ENCODE peak calls at places on chromosomes 12 and 14, in nine cellular contexts. Q, I, J, R, X, B, W, T and C are unnamed samples.

GRCh38 chr14:31090872-31091764 is 64.9 kb upstream of the STRN3 start:
- DNase-seq in Q (no peak), I (no peak), J (peak; percentile 87), R (peak; percentile 42), X (no peak), B (no peak), W (no peak), T (no peak), C (no peak)

GRCh38 chr12:131093971-131094830 is 140.5 kb downstream of the ADGRD1 start:
- DNase-seq in Q (no peak), I (no peak), J (no peak), R (no peak), X (no peak), B (peak; percentile 2), W (no peak), T (no peak), C (no peak)

GRCh38 chr12:21992823-21993222 is 51.6 kb upstream of the ABCC9 start:
- DNase-seq in Q (no peak), I (no peak), J (no peak), R (no peak), X (no peak), B (peak; percentile 45), W (no peak), T (no peak), C (no peak)

GRCh38 chr12:85784096-85784720 is 52.0 kb downstream of the RASSF9 start:
- DNase-seq in Q (no peak), I (peak; percentile 34), J (no peak), R (no peak), X (no peak), B (no peak), W (no peak), T (no peak), C (no peak)

GRCh38 chr12:28683371-28683770 is 465.7 kb upstream of the FAR2 start:
- DNase-seq in Q (no peak), I (no peak), J (no peak), R (no peak), X (no peak), B (no peak), W (no peak), T (no peak), C (no peak)

GRCh38 chr12:20483776-20484175 is 115.4 kb downstream of the PDE3A start:
- DNase-seq in Q (no peak), I (no peak), J (no peak), R (no peak), X (no peak), B (no peak), W (no peak), T (no peak), C (no peak)

GRCh38 chr14:56841611-56842010 is 31.3 kb upstream of the OTX2 start:
- DNase-seq in Q (no peak), I (no peak), J (no peak), R (no peak), X (no peak), B (no peak), W (no peak), T (no peak), C (no peak)

GRCh38 chr12:88530868-88531267 is 49.4 kb downstream of the KITLG start:
- DNase-seq in Q (no peak), I (no peak), J (no peak), R (no peak), X (no peak), B (no peak), W (no peak), T (no peak), C (no peak)

GRCh38 chr14:25121342-25122129 is 71.6 kb upstream of the STXBP6 start:
- DNase-seq in Q (no peak), I (no peak), J (peak; percentile 31), R (no peak), X (no peak), B (no peak), W (no peak), T (no peak), C (no peak)

GRCh38 chr12:54411398-54412241 is 7.4 kb downstream of the ITGA5 start:
- DNase-seq in Q (no peak), I (no peak), J (peak; percentile 98), R (no peak), X (peak; percentile 42), B (peak; percentile 60), W (no peak), T (no peak), C (peak; percentile 36)